ENCODE peak calls at places on chromosomes 4 and X, in eight cellular contexts. One of them, this sample, is unnamed.
A peak's percentile ranks its signal among the peaks of the same experiment; 100 is the strongest.

GRCh38 chrX:150513564-150513963 is 54.9 kb upstream of the MTM1 start:
- DNase-seq in sigmoid colon: no peak
- DNase-seq in immature natural killer cell: no peak
- DNase-seq in NCI-H1105: no peak
- DNase-seq in stimulated activated CD4-positive, alpha-beta T cell treated with anti-CD3 and anti-CD28 coated beads, Interleukin-4, amount 100 ng/mL, for 4 hours: no peak
- DNase-seq in T-helper 2 cell: no peak
- DNase-seq in DMS79 treated with DMSO at 0.1 percent for 48 hours: no peak
- DNase-seq in retina: no peak
- DNase-seq in this sample: no peak

GRCh38 chrX:109679820-109680219 is 53.2 kb downstream of the ACSL4 start:
- DNase-seq in sigmoid colon: no peak
- DNase-seq in immature natural killer cell: no peak
- DNase-seq in NCI-H1105: no peak
- DNase-seq in stimulated activated CD4-positive, alpha-beta T cell treated with anti-CD3 and anti-CD28 coated beads, Interleukin-4, amount 100 ng/mL, for 4 hours: no peak
- DNase-seq in T-helper 2 cell: no peak
- DNase-seq in DMS79 treated with DMSO at 0.1 percent for 48 hours: no peak
- DNase-seq in retina: no peak
- DNase-seq in this sample: no peak

GRCh38 chrX:24594531-24594930 is 52.6 kb downstream of the PCYT1B start:
- DNase-seq in sigmoid colon: no peak
- DNase-seq in immature natural killer cell: no peak
- DNase-seq in NCI-H1105: no peak
- DNase-seq in stimulated activated CD4-positive, alpha-beta T cell treated with anti-CD3 and anti-CD28 coated beads, Interleukin-4, amount 100 ng/mL, for 4 hours: no peak
- DNase-seq in T-helper 2 cell: no peak
- DNase-seq in DMS79 treated with DMSO at 0.1 percent for 48 hours: no peak
- DNase-seq in retina: peak; percentile 62
- DNase-seq in this sample: no peak

GRCh38 chr4:184170996-184171395 is 46.7 kb downstream of the ENPP6 start:
- DNase-seq in sigmoid colon: no peak
- DNase-seq in immature natural killer cell: no peak
- DNase-seq in NCI-H1105: no peak
- DNase-seq in stimulated activated CD4-positive, alpha-beta T cell treated with anti-CD3 and anti-CD28 coated beads, Interleukin-4, amount 100 ng/mL, for 4 hours: no peak
- DNase-seq in T-helper 2 cell: no peak
- DNase-seq in DMS79 treated with DMSO at 0.1 percent for 48 hours: no peak
- DNase-seq in retina: no peak
- DNase-seq in this sample: no peak

GRCh38 chr4:105556175-105556574 is 3.8 kb downstream of the ARHGEF38 start:
- DNase-seq in sigmoid colon: no peak
- DNase-seq in immature natural killer cell: no peak
- DNase-seq in NCI-H1105: no peak
- DNase-seq in stimulated activated CD4-positive, alpha-beta T cell treated with anti-CD3 and anti-CD28 coated beads, Interleukin-4, amount 100 ng/mL, for 4 hours: no peak
- DNase-seq in T-helper 2 cell: no peak
- DNase-seq in DMS79 treated with DMSO at 0.1 percent for 48 hours: no peak
- DNase-seq in retina: no peak
- DNase-seq in this sample: no peak

GRCh38 chr4:143232277-143232676 is 47.6 kb downstream of the USP38 start:
- DNase-seq in sigmoid colon: no peak
- DNase-seq in immature natural killer cell: no peak
- DNase-seq in NCI-H1105: no peak
- DNase-seq in stimulated activated CD4-positive, alpha-beta T cell treated with anti-CD3 and anti-CD28 coated beads, Interleukin-4, amount 100 ng/mL, for 4 hours: no peak
- DNase-seq in T-helper 2 cell: no peak
- DNase-seq in DMS79 treated with DMSO at 0.1 percent for 48 hours: no peak
- DNase-seq in retina: no peak
- DNase-seq in this sample: no peak

GRCh38 chr4:37827030-37827705 is 682 bp downstream of the PGM2 start:
- DNase-seq in sigmoid colon: peak; percentile 68
- DNase-seq in immature natural killer cell: no peak
- DNase-seq in NCI-H1105: no peak
- DNase-seq in stimulated activated CD4-positive, alpha-beta T cell treated with anti-CD3 and anti-CD28 coated beads, Interleukin-4, amount 100 ng/mL, for 4 hours: no peak
- DNase-seq in T-helper 2 cell: no peak
- DNase-seq in DMS79 treated with DMSO at 0.1 percent for 48 hours: no peak
- DNase-seq in retina: no peak
- DNase-seq in this sample: no peak

GRCh38 chr4:186757696-186758330 is 34.2 kb upstream of the FAT1 start:
- DNase-seq in sigmoid colon: no peak
- DNase-seq in immature natural killer cell: no peak
- DNase-seq in NCI-H1105: no peak
- DNase-seq in stimulated activated CD4-positive, alpha-beta T cell treated with anti-CD3 and anti-CD28 coated beads, Interleukin-4, amount 100 ng/mL, for 4 hours: no peak
- DNase-seq in T-helper 2 cell: no peak
- DNase-seq in DMS79 treated with DMSO at 0.1 percent for 48 hours: no peak
- DNase-seq in retina: no peak
- DNase-seq in this sample: no peak

GRCh38 chr4:180086480-180087170 is 2156.6 kb upstream of the TENM3 start:
- DNase-seq in sigmoid colon: no peak
- DNase-seq in immature natural killer cell: no peak
- DNase-seq in NCI-H1105: no peak
- DNase-seq in stimulated activated CD4-positive, alpha-beta T cell treated with anti-CD3 and anti-CD28 coated beads, Interleukin-4, amount 100 ng/mL, for 4 hours: no peak
- DNase-seq in T-helper 2 cell: no peak
- DNase-seq in DMS79 treated with DMSO at 0.1 percent for 48 hours: no peak
- DNase-seq in retina: no peak
- DNase-seq in this sample: no peak

GRCh38 chr4:174318829-174319764 is 35.4 kb downstream of the CEP44 start:
- DNase-seq in sigmoid colon: no peak
- DNase-seq in immature natural killer cell: peak; percentile 5
- DNase-seq in NCI-H1105: no peak
- DNase-seq in stimulated activated CD4-positive, alpha-beta T cell treated with anti-CD3 and anti-CD28 coated beads, Interleukin-4, amount 100 ng/mL, for 4 hours: no peak
- DNase-seq in T-helper 2 cell: peak; percentile 37
- DNase-seq in DMS79 treated with DMSO at 0.1 percent for 48 hours: peak; percentile 7
- DNase-seq in retina: no peak
- DNase-seq in this sample: no peak

GRCh38 chr4:142449771-142450373 is 396.2 kb downstream of the INPP4B start:
- DNase-seq in sigmoid colon: no peak
- DNase-seq in immature natural killer cell: no peak
- DNase-seq in NCI-H1105: no peak
- DNase-seq in stimulated activated CD4-positive, alpha-beta T cell treated with anti-CD3 and anti-CD28 coated beads, Interleukin-4, amount 100 ng/mL, for 4 hours: no peak
- DNase-seq in T-helper 2 cell: no peak
- DNase-seq in DMS79 treated with DMSO at 0.1 percent for 48 hours: no peak
- DNase-seq in retina: no peak
- DNase-seq in this sample: no peak

GRCh38 chrX:120401301-120401700 is 39.4 kb downstream of the ATP1B4 start:
- DNase-seq in sigmoid colon: no peak
- DNase-seq in immature natural killer cell: no peak
- DNase-seq in NCI-H1105: no peak
- DNase-seq in stimulated activated CD4-positive, alpha-beta T cell treated with anti-CD3 and anti-CD28 coated beads, Interleukin-4, amount 100 ng/mL, for 4 hours: no peak
- DNase-seq in T-helper 2 cell: no peak
- DNase-seq in DMS79 treated with DMSO at 0.1 percent for 48 hours: no peak
- DNase-seq in retina: no peak
- DNase-seq in this sample: no peak

GRCh38 chrX:2188840-2189239 is 311.9 kb downstream of the DHRSX start:
- DNase-seq in sigmoid colon: no peak
- DNase-seq in immature natural killer cell: no peak
- DNase-seq in NCI-H1105: no peak
- DNase-seq in stimulated activated CD4-positive, alpha-beta T cell treated with anti-CD3 and anti-CD28 coated beads, Interleukin-4, amount 100 ng/mL, for 4 hours: no peak
- DNase-seq in T-helper 2 cell: no peak
- DNase-seq in DMS79 treated with DMSO at 0.1 percent for 48 hours: no peak
- DNase-seq in retina: no peak
- DNase-seq in this sample: no peak

GRCh38 chrX:20038966-20039365 is 48.1 kb upstream of the BCLAF3 start:
- DNase-seq in sigmoid colon: no peak
- DNase-seq in immature natural killer cell: no peak
- DNase-seq in NCI-H1105: no peak
- DNase-seq in stimulated activated CD4-positive, alpha-beta T cell treated with anti-CD3 and anti-CD28 coated beads, Interleukin-4, amount 100 ng/mL, for 4 hours: no peak
- DNase-seq in T-helper 2 cell: no peak
- DNase-seq in DMS79 treated with DMSO at 0.1 percent for 48 hours: no peak
- DNase-seq in retina: no peak
- DNase-seq in this sample: no peak

GRCh38 chrX:66632986-66633385 is 5.9 kb downstream of the EDA2R start:
- DNase-seq in sigmoid colon: no peak
- DNase-seq in immature natural killer cell: no peak
- DNase-seq in NCI-H1105: no peak
- DNase-seq in stimulated activated CD4-positive, alpha-beta T cell treated with anti-CD3 and anti-CD28 coated beads, Interleukin-4, amount 100 ng/mL, for 4 hours: no peak
- DNase-seq in T-helper 2 cell: no peak
- DNase-seq in DMS79 treated with DMSO at 0.1 percent for 48 hours: no peak
- DNase-seq in retina: no peak
- DNase-seq in this sample: no peak

GRCh38 chrX:4547218-4547836 is 833.9 kb upstream of the PRKX start:
- DNase-seq in sigmoid colon: no peak
- DNase-seq in immature natural killer cell: no peak
- DNase-seq in NCI-H1105: no peak
- DNase-seq in stimulated activated CD4-positive, alpha-beta T cell treated with anti-CD3 and anti-CD28 coated beads, Interleukin-4, amount 100 ng/mL, for 4 hours: peak; percentile 1
- DNase-seq in T-helper 2 cell: peak; percentile 21
- DNase-seq in DMS79 treated with DMSO at 0.1 percent for 48 hours: peak; percentile 0
- DNase-seq in retina: peak; percentile 53
- DNase-seq in this sample: peak; percentile 1

GRCh38 chrX:153708415-153708814 is 15.8 kb downstream of the BCAP31 start:
- DNase-seq in sigmoid colon: peak; percentile 89
- DNase-seq in immature natural killer cell: no peak
- DNase-seq in NCI-H1105: no peak
- DNase-seq in stimulated activated CD4-positive, alpha-beta T cell treated with anti-CD3 and anti-CD28 coated beads, Interleukin-4, amount 100 ng/mL, for 4 hours: peak; percentile 48
- DNase-seq in T-helper 2 cell: peak; percentile 38
- DNase-seq in DMS79 treated with DMSO at 0.1 percent for 48 hours: no peak
- DNase-seq in retina: peak; percentile 71
- DNase-seq in this sample: peak; percentile 38

GRCh38 chr4:43379001-43379400 is 486.5 kb downstream of the GRXCR1 start:
- DNase-seq in sigmoid colon: no peak
- DNase-seq in immature natural killer cell: no peak
- DNase-seq in NCI-H1105: no peak
- DNase-seq in stimulated activated CD4-positive, alpha-beta T cell treated with anti-CD3 and anti-CD28 coated beads, Interleukin-4, amount 100 ng/mL, for 4 hours: no peak
- DNase-seq in T-helper 2 cell: no peak
- DNase-seq in DMS79 treated with DMSO at 0.1 percent for 48 hours: no peak
- DNase-seq in retina: no peak
- DNase-seq in this sample: no peak

GRCh38 chr4:3405176-3405575 is 36.6 kb upstream of the HGFAC start:
- DNase-seq in sigmoid colon: peak; percentile 35
- DNase-seq in immature natural killer cell: no peak
- DNase-seq in NCI-H1105: no peak
- DNase-seq in stimulated activated CD4-positive, alpha-beta T cell treated with anti-CD3 and anti-CD28 coated beads, Interleukin-4, amount 100 ng/mL, for 4 hours: no peak
- DNase-seq in T-helper 2 cell: no peak
- DNase-seq in DMS79 treated with DMSO at 0.1 percent for 48 hours: no peak
- DNase-seq in retina: no peak
- DNase-seq in this sample: no peak

GRCh38 chr4:177239878-177240277 is 69.8 kb upstream of the NEIL3 start:
- DNase-seq in sigmoid colon: no peak
- DNase-seq in immature natural killer cell: no peak
- DNase-seq in NCI-H1105: no peak
- DNase-seq in stimulated activated CD4-positive, alpha-beta T cell treated with anti-CD3 and anti-CD28 coated beads, Interleukin-4, amount 100 ng/mL, for 4 hours: no peak
- DNase-seq in T-helper 2 cell: no peak
- DNase-seq in DMS79 treated with DMSO at 0.1 percent for 48 hours: no peak
- DNase-seq in retina: no peak
- DNase-seq in this sample: no peak

GRCh38 chrX:53445977-53446376 is 11.8 kb upstream of the HSD17B10 start:
- DNase-seq in sigmoid colon: no peak
- DNase-seq in immature natural killer cell: no peak
- DNase-seq in NCI-H1105: no peak
- DNase-seq in stimulated activated CD4-positive, alpha-beta T cell treated with anti-CD3 and anti-CD28 coated beads, Interleukin-4, amount 100 ng/mL, for 4 hours: peak; percentile 26
- DNase-seq in T-helper 2 cell: peak; percentile 52
- DNase-seq in DMS79 treated with DMSO at 0.1 percent for 48 hours: no peak
- DNase-seq in retina: peak; percentile 11
- DNase-seq in this sample: peak; percentile 0

GRCh38 chr4:143771269-143771668 is 70.8 kb upstream of the FREM3 start:
- DNase-seq in sigmoid colon: no peak
- DNase-seq in immature natural killer cell: no peak
- DNase-seq in NCI-H1105: no peak
- DNase-seq in stimulated activated CD4-positive, alpha-beta T cell treated with anti-CD3 and anti-CD28 coated beads, Interleukin-4, amount 100 ng/mL, for 4 hours: no peak
- DNase-seq in T-helper 2 cell: no peak
- DNase-seq in DMS79 treated with DMSO at 0.1 percent for 48 hours: no peak
- DNase-seq in retina: no peak
- DNase-seq in this sample: no peak

GRCh38 chr4:14301993-14302392 is 674.5 kb upstream of the BOD1L1 start:
- DNase-seq in sigmoid colon: no peak
- DNase-seq in immature natural killer cell: no peak
- DNase-seq in NCI-H1105: no peak
- DNase-seq in stimulated activated CD4-positive, alpha-beta T cell treated with anti-CD3 and anti-CD28 coated beads, Interleukin-4, amount 100 ng/mL, for 4 hours: no peak
- DNase-seq in T-helper 2 cell: no peak
- DNase-seq in DMS79 treated with DMSO at 0.1 percent for 48 hours: no peak
- DNase-seq in retina: no peak
- DNase-seq in this sample: no peak

GRCh38 chrX:150463566-150463965 is 100.4 kb downstream of the MAMLD1 start:
- DNase-seq in sigmoid colon: no peak
- DNase-seq in immature natural killer cell: no peak
- DNase-seq in NCI-H1105: no peak
- DNase-seq in stimulated activated CD4-positive, alpha-beta T cell treated with anti-CD3 and anti-CD28 coated beads, Interleukin-4, amount 100 ng/mL, for 4 hours: no peak
- DNase-seq in T-helper 2 cell: no peak
- DNase-seq in DMS79 treated with DMSO at 0.1 percent for 48 hours: no peak
- DNase-seq in retina: no peak
- DNase-seq in this sample: no peak

GRCh38 chr4:20305976-20306375 is 54.3 kb downstream of the SLIT2 start:
- DNase-seq in sigmoid colon: no peak
- DNase-seq in immature natural killer cell: no peak
- DNase-seq in NCI-H1105: peak; percentile 7
- DNase-seq in stimulated activated CD4-positive, alpha-beta T cell treated with anti-CD3 and anti-CD28 coated beads, Interleukin-4, amount 100 ng/mL, for 4 hours: no peak
- DNase-seq in T-helper 2 cell: no peak
- DNase-seq in DMS79 treated with DMSO at 0.1 percent for 48 hours: no peak
- DNase-seq in retina: no peak
- DNase-seq in this sample: no peak

GRCh38 chr4:33715996-33716395 is 2528.3 kb downstream of the ARAP2 start:
- DNase-seq in sigmoid colon: no peak
- DNase-seq in immature natural killer cell: no peak
- DNase-seq in NCI-H1105: no peak
- DNase-seq in stimulated activated CD4-positive, alpha-beta T cell treated with anti-CD3 and anti-CD28 coated beads, Interleukin-4, amount 100 ng/mL, for 4 hours: no peak
- DNase-seq in T-helper 2 cell: peak; percentile 9
- DNase-seq in DMS79 treated with DMSO at 0.1 percent for 48 hours: no peak
- DNase-seq in retina: peak; percentile 15
- DNase-seq in this sample: no peak

GRCh38 chr4:140018931-140019618 is 134.9 kb downstream of the MAML3 start:
- DNase-seq in sigmoid colon: no peak
- DNase-seq in immature natural killer cell: no peak
- DNase-seq in NCI-H1105: no peak
- DNase-seq in stimulated activated CD4-positive, alpha-beta T cell treated with anti-CD3 and anti-CD28 coated beads, Interleukin-4, amount 100 ng/mL, for 4 hours: no peak
- DNase-seq in T-helper 2 cell: no peak
- DNase-seq in DMS79 treated with DMSO at 0.1 percent for 48 hours: no peak
- DNase-seq in retina: no peak
- DNase-seq in this sample: no peak

GRCh38 chr4:6962211-6963041 is 52.8 kb downstream of the TBC1D14 start:
- DNase-seq in sigmoid colon: no peak
- DNase-seq in immature natural killer cell: no peak
- DNase-seq in NCI-H1105: peak; percentile 21
- DNase-seq in stimulated activated CD4-positive, alpha-beta T cell treated with anti-CD3 and anti-CD28 coated beads, Interleukin-4, amount 100 ng/mL, for 4 hours: no peak
- DNase-seq in T-helper 2 cell: no peak
- DNase-seq in DMS79 treated with DMSO at 0.1 percent for 48 hours: peak; percentile 17
- DNase-seq in retina: peak; percentile 83
- DNase-seq in this sample: no peak

GRCh38 chrX:68841251-68842049 is 12.6 kb downstream of the EFNB1 start:
- DNase-seq in sigmoid colon: no peak
- DNase-seq in immature natural killer cell: no peak
- DNase-seq in NCI-H1105: peak; percentile 73
- DNase-seq in stimulated activated CD4-positive, alpha-beta T cell treated with anti-CD3 and anti-CD28 coated beads, Interleukin-4, amount 100 ng/mL, for 4 hours: no peak
- DNase-seq in T-helper 2 cell: no peak
- DNase-seq in DMS79 treated with DMSO at 0.1 percent for 48 hours: peak; percentile 58
- DNase-seq in retina: no peak
- DNase-seq in this sample: no peak

GRCh38 chr4:8373973-8374545 is 66.5 kb downstream of the ACOX3 start:
- DNase-seq in sigmoid colon: no peak
- DNase-seq in immature natural killer cell: no peak
- DNase-seq in NCI-H1105: no peak
- DNase-seq in stimulated activated CD4-positive, alpha-beta T cell treated with anti-CD3 and anti-CD28 coated beads, Interleukin-4, amount 100 ng/mL, for 4 hours: no peak
- DNase-seq in T-helper 2 cell: no peak
- DNase-seq in DMS79 treated with DMSO at 0.1 percent for 48 hours: no peak
- DNase-seq in retina: no peak
- DNase-seq in this sample: no peak

GRCh38 chrX:20128678-20129077 is 12.0 kb upstream of the MAP7D2 start:
- DNase-seq in sigmoid colon: no peak
- DNase-seq in immature natural killer cell: no peak
- DNase-seq in NCI-H1105: no peak
- DNase-seq in stimulated activated CD4-positive, alpha-beta T cell treated with anti-CD3 and anti-CD28 coated beads, Interleukin-4, amount 100 ng/mL, for 4 hours: no peak
- DNase-seq in T-helper 2 cell: no peak
- DNase-seq in DMS79 treated with DMSO at 0.1 percent for 48 hours: no peak
- DNase-seq in retina: no peak
- DNase-seq in this sample: no peak

This sample was measured in anterior cingulate cortex.